ENCODE peak calls at places on chromosome 19, in seven cellular contexts. M, W, S, T, X, P and L are unnamed samples.

GRCh38 chr19:37845932-37846331 is 60.5 kb downstream of the WDR87 start:
- DNase-seq in P (no peak), W (no peak), X (no peak), T (no peak), S (no peak), M (no peak), L (no peak)

GRCh38 chr19:29478578-29479565 is 46.9 kb upstream of the VSTM2B start:
- DNase-seq in S (peak), T (no peak), M (no peak), W (peak), P (no peak), X (no peak), L (no peak)

GRCh38 chr19:17394891-17395415 is 957 bp upstream of the CCDC194 start:
- DNase-seq in T (peak), X (peak), M (peak), W (peak), P (no peak), S (peak), L (no peak)

GRCh38 chr19:44889830-44890365 is 1.2 kb upstream of the TOMM40 start:
- DNase-seq in S (peak), P (no peak), M (no peak), T (no peak), W (no peak), X (peak), L (no peak)

GRCh38 chr19:56919308-56919995 is 78.9 kb upstream of the PEG3 start:
- DNase-seq in S (peak), P (no peak), T (no peak), M (no peak), X (no peak), W (no peak), L (no peak)

GRCh38 chr19:58021541-58022282 is 12.1 kb upstream of the ZSCAN1 start:
- DNase-seq in S (peak), W (peak), M (no peak), X (peak), P (no peak), T (peak), L (peak)

GRCh38 chr19:18417250-18418033 is 1.8 kb upstream of the SSBP4 start:
- DNase-seq in M (peak), T (peak), W (peak), P (no peak), X (peak), S (peak), L (peak)

GRCh38 chr19:9848761-9849160 is 13.6 kb downstream of the PIN1 start:
- DNase-seq in W (peak), M (no peak), P (no peak), X (no peak), T (no peak), S (no peak), L (no peak)

GRCh38 chr19:31232871-31233270 is 116.4 kb downstream of the TSHZ3 start:
- DNase-seq in S (no peak), P (no peak), T (peak), X (no peak), W (no peak), M (no peak), L (no peak)

GRCh38 chr19:14160017-14160703 is 23.8 kb upstream of the ASF1B start:
- DNase-seq in X (no peak), W (peak), P (no peak), T (no peak), S (no peak), M (no peak), L (no peak)

GRCh38 chr19:50626796-50627195 is 12.9 kb downstream of the SYT3 start:
- DNase-seq in S (no peak), M (no peak), X (no peak), P (no peak), T (no peak), W (no peak), L (no peak)

GRCh38 chr19:18776736-18777135 is 14.4 kb downstream of the COMP start:
- DNase-seq in M (no peak), S (no peak), X (no peak), P (no peak), T (no peak), W (no peak), L (no peak)

GRCh38 chr19:31506102-31506501 is 156.9 kb upstream of the TSHZ3 start:
- DNase-seq in W (no peak), X (no peak), P (no peak), M (no peak), T (no peak), S (no peak), L (no peak)

GRCh38 chr19:18939922-18940775 is 868 bp downstream of the HOMER3 start:
- DNase-seq in T (peak), W (peak), S (peak), X (peak), P (peak), M (no peak), L (peak)

GRCh38 chr19:37511186-37511585 is 4.4 kb downstream of the ZNF793 start:
- DNase-seq in P (no peak), M (no peak), S (no peak), X (no peak), T (no peak), W (no peak), L (no peak)

GRCh38 chr19:17243854-17244617 is 1.7 kb downstream of the NR2F6 start:
- DNase-seq in M (no peak), W (peak), S (peak), T (peak), X (peak), P (no peak), L (peak)

GRCh38 chr19:30877591-30878230 is 471.5 kb downstream of the TSHZ3 start:
- DNase-seq in P (no peak), X (peak), T (no peak), S (peak), M (no peak), W (no peak), L (peak)

GRCh38 chr19:18046066-18046718 is 38.2 kb downstream of the ARRDC2 start:
- DNase-seq in P (peak), M (no peak), X (no peak), S (peak), W (peak), T (peak), L (no peak)

GRCh38 chr19:16088985-16089846 is 12.9 kb downstream of the TPM4 start:
- DNase-seq in X (no peak), T (no peak), P (no peak), S (no peak), M (no peak), W (no peak), L (no peak)

GRCh38 chr19:48445256-48445605 is 552 bp upstream of the GRWD1 start:
- DNase-seq in W (peak), T (peak), M (no peak), X (no peak), P (peak), S (peak), L (no peak)
- TF ChIP-seq CTCF in W (peak), T (peak), M (peak), X (no peak), P (peak), S (peak), L (peak)

GRCh38 chr19:46731584-46731983 is 14.3 kb upstream of the FKRP start:
- DNase-seq in W (no peak), M (no peak), X (no peak), T (no peak), P (no peak), S (no peak), L (no peak)

GRCh38 chr19:46731007-46731501 is 14.1 kb upstream of the PRKD2 start:
- DNase-seq in P (peak), T (peak), S (peak), W (no peak), M (no peak), X (no peak), L (no peak)

GRCh38 chr19:46732172-46732938 is 13.5 kb upstream of the FKRP start:
- DNase-seq in P (peak), X (no peak), M (no peak), W (no peak), S (no peak), T (no peak), L (no peak)

GRCh38 chr19:46732966-46733692 is 12.7 kb upstream of the FKRP start:
- DNase-seq in T (peak), X (no peak), S (no peak), M (no peak), W (no peak), P (no peak), L (no peak)

GRCh38 chr19:46733693-46734240 is 12.1 kb upstream of the FKRP start:
- DNase-seq in M (no peak), X (no peak), S (no peak), T (no peak), W (no peak), P (no peak), L (no peak)
- TF ChIP-seq CTCF in M (no peak), X (no peak), S (no peak), T (no peak), W (no peak), P (no peak), L (no peak)

GRCh38 chr19:3029070-3029923 is at the start of gene TLE2:
- DNase-seq in S (no peak), X (no peak), W (no peak), P (no peak), M (no peak), T (no peak), L (no peak)
- TF ChIP-seq CTCF in S (no peak), X (no peak), W (no peak), P (no peak), M (no peak), T (no peak), L (no peak)

DNA sequence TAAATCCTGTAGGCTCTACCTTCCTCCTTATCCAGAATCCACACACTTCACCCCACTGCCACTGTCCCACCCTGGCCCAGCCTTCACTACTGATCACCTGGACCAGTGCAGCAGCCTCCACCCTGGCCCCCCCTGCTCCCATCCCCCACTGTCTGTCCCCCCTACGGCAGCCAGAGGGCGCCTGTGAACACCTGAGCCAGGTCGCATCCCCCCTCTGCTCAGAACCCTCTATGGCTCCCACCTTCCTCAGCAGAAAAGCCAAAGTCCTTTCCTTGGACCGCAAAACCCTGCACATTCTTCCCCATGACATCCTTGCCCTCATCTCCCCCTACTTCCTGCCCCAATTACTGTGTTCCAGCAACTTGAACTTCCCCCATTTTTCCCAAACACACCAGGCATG is 20.6 kb downstream of the ELAVL3 start:
- DNase-seq in T (no peak), P (no peak), S (no peak), M (no peak), W (no peak), X (no peak), L (no peak)
- TF ChIP-seq CTCF in T (peak), P (peak), S (no peak), M (peak), W (peak), X (no peak), L (no peak)

GRCh38 chr19:55209430-55210119 is at the start of gene PTPRH:
- DNase-seq in S (no peak), X (peak), T (no peak), M (no peak), P (no peak), W (no peak), L (no peak)

GRCh38 chr19:55208880-55209429 is 346 bp downstream of the PTPRH start:
- DNase-seq in T (no peak), S (no peak), P (no peak), X (no peak), W (no peak), M (no peak), L (no peak)

GRCh38 chr19:55210120-55210493 is 806 bp upstream of the PTPRH start:
- DNase-seq in P (peak), X (no peak), T (peak), W (no peak), M (no peak), S (peak), L (no peak)

GRCh38 chr19:55213547-55213946 is 4.2 kb upstream of the PTPRH start:
- DNase-seq in P (no peak), T (no peak), X (no peak), M (no peak), S (no peak), W (no peak), L (no peak)

DNA sequence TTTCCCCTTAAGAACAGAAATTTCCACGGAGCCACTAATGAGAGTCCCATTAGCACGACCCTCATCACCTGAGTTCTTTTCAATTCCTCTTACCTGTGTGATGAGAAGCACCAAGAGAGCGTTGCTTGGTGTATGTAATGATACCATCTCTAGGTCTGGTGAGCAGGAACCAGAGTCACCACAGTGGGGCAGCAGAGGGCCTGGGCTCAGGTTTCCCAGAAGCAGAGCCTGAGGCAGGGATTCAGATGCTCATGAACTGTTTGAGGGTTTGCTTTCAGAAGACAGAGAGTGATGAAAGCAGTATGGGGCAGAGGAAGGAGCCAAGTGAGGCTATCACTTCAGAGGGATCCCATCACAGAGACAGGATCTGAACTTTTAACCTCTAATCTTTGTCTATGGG is 3.1 kb upstream of the PTPRH start:
- DNase-seq in T (no peak), S (no peak), M (no peak), W (no peak), P (no peak), X (peak), L (no peak)
- TF ChIP-seq CTCF in T (peak), S (peak), M (peak), W (peak), P (no peak), X (peak), L (no peak)

GRCh38 chr19:13060233-13060963 is 42.3 kb downstream of the LYL1 start:
- DNase-seq in X (no peak), T (peak), P (no peak), M (no peak), W (peak), S (no peak), L (peak)
- TF ChIP-seq CTCF in X (no peak), T (no peak), P (no peak), M (no peak), W (no peak), S (no peak), L (no peak)

GRCh38 chr19:42561512-42561911 is 33.2 kb downstream of the CEACAM8 start:
- DNase-seq in X (no peak), W (no peak), P (no peak), T (no peak), S (no peak), M (no peak), L (no peak)
- TF ChIP-seq CTCF in X (no peak), W (no peak), P (no peak), T (no peak), S (no peak), M (no peak), L (no peak)

DNA sequence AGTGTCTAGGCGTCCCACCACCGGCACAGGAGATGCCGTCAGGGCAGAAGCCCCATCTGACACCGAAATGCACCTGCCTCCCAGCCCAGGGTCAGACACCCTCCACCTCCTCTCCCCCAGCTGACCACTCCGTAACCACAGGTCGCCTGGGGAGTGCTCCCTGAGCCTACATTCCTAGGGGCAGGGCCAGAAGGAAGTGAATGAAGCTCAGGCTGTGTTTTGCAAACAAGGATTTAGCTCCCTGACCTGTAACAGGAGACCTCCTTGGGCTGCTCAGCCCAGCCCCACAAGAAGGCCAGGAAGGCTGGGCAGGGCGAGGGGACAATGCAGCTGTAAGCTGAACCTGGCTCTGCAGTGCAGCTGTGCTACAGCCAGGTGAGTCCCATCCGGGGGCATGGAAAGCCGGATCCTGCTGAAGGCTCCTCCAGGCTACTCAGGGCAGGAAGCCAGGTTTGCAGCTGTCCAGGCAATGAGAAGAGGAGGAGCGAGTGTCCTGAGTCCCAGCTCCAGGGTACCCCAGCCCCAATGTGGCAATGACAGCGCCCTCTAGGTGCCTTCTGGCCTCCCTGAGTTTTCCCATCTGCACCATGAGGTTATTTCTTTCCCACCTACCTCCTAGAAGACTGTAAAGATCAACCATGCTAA is 42.1 kb downstream of the RHPN2 start:
- DNase-seq in P (no peak), S (no peak), X (no peak), W (no peak), T (no peak), M (no peak), L (no peak)
- TF ChIP-seq CTCF in P (peak), S (no peak), X (no peak), W (peak), T (no peak), M (peak), L (no peak)

DNA sequence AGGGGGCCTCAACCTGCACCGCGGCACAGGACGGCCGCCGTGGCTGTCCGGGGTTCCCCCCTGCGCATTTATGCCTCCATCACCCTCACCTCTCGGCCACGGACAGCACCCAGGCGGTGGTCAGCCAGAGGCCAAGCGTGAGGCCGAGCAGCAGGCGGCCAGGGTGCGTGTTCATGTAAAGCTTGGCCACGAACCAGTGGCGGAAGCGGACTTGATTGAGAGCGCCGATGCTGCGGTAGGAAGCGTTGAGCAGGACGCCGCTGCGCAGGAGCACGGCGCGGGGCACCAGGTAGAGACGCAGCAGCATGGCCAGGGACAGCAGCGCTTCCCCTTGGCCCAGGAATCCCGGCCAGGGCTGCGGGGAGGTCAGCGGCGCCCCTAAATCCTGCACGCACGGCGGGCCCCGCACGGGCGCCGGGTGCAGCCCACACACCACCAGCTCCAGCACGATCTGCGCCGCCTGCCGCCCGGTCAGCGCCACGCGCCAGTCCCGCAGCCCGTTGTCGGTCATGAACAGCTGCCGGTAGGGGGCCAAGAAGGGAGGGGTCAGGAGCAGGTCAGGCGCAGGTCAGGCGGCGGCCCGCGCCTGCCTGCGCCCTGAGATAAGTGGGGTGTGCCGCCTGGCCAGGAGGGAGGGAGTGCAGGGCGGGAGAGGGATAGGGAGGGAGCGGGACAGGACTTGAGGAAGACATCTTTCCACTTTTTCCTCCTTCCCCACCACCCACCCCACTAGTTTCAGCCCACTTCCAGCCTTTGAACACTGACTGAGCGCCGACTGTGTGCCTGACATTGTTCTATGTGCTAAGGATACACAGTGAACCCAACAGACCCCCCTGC is 6.5 kb downstream of the KCNN4 start:
- DNase-seq in T (peak), X (peak), W (no peak), S (peak), P (no peak), M (no peak), L (peak)
- TF ChIP-seq CTCF in T (peak), X (peak), W (no peak), S (peak), P (peak), M (no peak), L (peak)